ENCODE peak calls at places on chromosomes 12 and 14, in five cellular contexts. One of them, this sample, is unnamed.

GRCh38 chr12:52426034-52426433 is 8.1 kb downstream of the KRT75 start:
- DNase-seq in breast epithelium: no peak
- DNase-seq in transverse colon: no peak
- DNase-seq in cardiac muscle cell: no peak
- DNase-seq in aorta: no peak
- DNase-seq in this sample: no peak

GRCh38 chr14:74062809-74063150 is 21.5 kb downstream of the ALDH6A1 start:
- DNase-seq in breast epithelium: no peak
- DNase-seq in transverse colon: no peak
- DNase-seq in cardiac muscle cell: no peak
- DNase-seq in aorta: no peak
- DNase-seq in this sample: peak; percentile 61

GRCh38 chr12:66052988-66053615 is 77.4 kb downstream of the LLPH start:
- DNase-seq in breast epithelium: no peak
- DNase-seq in transverse colon: no peak
- DNase-seq in cardiac muscle cell: no peak
- DNase-seq in aorta: no peak
- DNase-seq in this sample: no peak

GRCh38 chr12:108315486-108316105 is 23.5 kb downstream of the CMKLR1 start:
- DNase-seq in breast epithelium: no peak
- DNase-seq in transverse colon: no peak
- DNase-seq in cardiac muscle cell: no peak
- DNase-seq in aorta: no peak
- DNase-seq in this sample: no peak

GRCh38 chr14:91354979-91355685 is 62.5 kb downstream of the CCDC88C start:
- DNase-seq in breast epithelium: no peak
- DNase-seq in transverse colon: peak; percentile 53
- DNase-seq in cardiac muscle cell: no peak
- DNase-seq in aorta: peak; percentile 47
- DNase-seq in this sample: no peak

GRCh38 chr12:119666226-119666808 is 1.6 kb upstream of the PRKAB1 start:
- DNase-seq in breast epithelium: no peak
- DNase-seq in transverse colon: no peak
- DNase-seq in cardiac muscle cell: no peak
- DNase-seq in aorta: no peak
- DNase-seq in this sample: no peak

GRCh38 chr12:106861984-106862894 is 87.8 kb downstream of the RIC8B start:
- DNase-seq in breast epithelium: no peak
- DNase-seq in transverse colon: no peak
- DNase-seq in cardiac muscle cell: no peak
- DNase-seq in aorta: no peak
- DNase-seq in this sample: no peak

GRCh38 chr14:101202627-101203404 is 299.3 kb upstream of the RTL1 start:
- DNase-seq in breast epithelium: peak; percentile 45
- DNase-seq in transverse colon: no peak
- DNase-seq in cardiac muscle cell: no peak
- DNase-seq in aorta: no peak
- DNase-seq in this sample: peak; percentile 15

GRCh38 chr12:39145175-39145999 is 240.0 kb upstream of the CPNE8 start:
- DNase-seq in breast epithelium: no peak
- DNase-seq in transverse colon: peak; percentile 73
- DNase-seq in cardiac muscle cell: peak; percentile 5
- DNase-seq in aorta: no peak
- DNase-seq in this sample: peak; percentile 30

GRCh38 chr12:110689601-110690430 is 901 bp upstream of the HVCN1 start:
- DNase-seq in breast epithelium: no peak
- DNase-seq in transverse colon: peak; percentile 51
- DNase-seq in cardiac muscle cell: no peak
- DNase-seq in aorta: peak; percentile 64
- DNase-seq in this sample: peak; percentile 39

GRCh38 chr14:55136241-55136640 is 7.2 kb downstream of the LGALS3 start:
- DNase-seq in breast epithelium: no peak
- DNase-seq in transverse colon: no peak
- DNase-seq in cardiac muscle cell: no peak
- DNase-seq in aorta: no peak
- DNase-seq in this sample: no peak

GRCh38 chr12:121719926-121720414 is 7.4 kb downstream of the TMEM120B start:
- DNase-seq in breast epithelium: no peak
- DNase-seq in transverse colon: no peak
- DNase-seq in cardiac muscle cell: no peak
- DNase-seq in aorta: no peak
- DNase-seq in this sample: no peak

GRCh38 chr12:4934651-4935050 is 24.9 kb downstream of the KCNA1 start:
- DNase-seq in breast epithelium: no peak
- DNase-seq in transverse colon: no peak
- DNase-seq in cardiac muscle cell: no peak
- DNase-seq in aorta: no peak
- DNase-seq in this sample: no peak

GRCh38 chr12:113073586-113073985 is 17.1 kb downstream of the DTX1 start:
- DNase-seq in breast epithelium: no peak
- DNase-seq in transverse colon: no peak
- DNase-seq in cardiac muscle cell: no peak
- DNase-seq in aorta: no peak
- DNase-seq in this sample: no peak
- H3K4me1 ChIP-seq in breast epithelium: no peaks in the 10 kb centered on the region
- H3K4me1 ChIP-seq in transverse colon: no peaks in the 10 kb centered on the region
- H3K4me1 ChIP-seq in cardiac muscle cell: no peaks in the 10 kb centered on the region
- H3K4me1 ChIP-seq in aorta: no peaks in the 10 kb centered on the region
- H3K4me1 ChIP-seq in this sample: peaks cover 10% of the 10 kb centered on the region

DNA sequence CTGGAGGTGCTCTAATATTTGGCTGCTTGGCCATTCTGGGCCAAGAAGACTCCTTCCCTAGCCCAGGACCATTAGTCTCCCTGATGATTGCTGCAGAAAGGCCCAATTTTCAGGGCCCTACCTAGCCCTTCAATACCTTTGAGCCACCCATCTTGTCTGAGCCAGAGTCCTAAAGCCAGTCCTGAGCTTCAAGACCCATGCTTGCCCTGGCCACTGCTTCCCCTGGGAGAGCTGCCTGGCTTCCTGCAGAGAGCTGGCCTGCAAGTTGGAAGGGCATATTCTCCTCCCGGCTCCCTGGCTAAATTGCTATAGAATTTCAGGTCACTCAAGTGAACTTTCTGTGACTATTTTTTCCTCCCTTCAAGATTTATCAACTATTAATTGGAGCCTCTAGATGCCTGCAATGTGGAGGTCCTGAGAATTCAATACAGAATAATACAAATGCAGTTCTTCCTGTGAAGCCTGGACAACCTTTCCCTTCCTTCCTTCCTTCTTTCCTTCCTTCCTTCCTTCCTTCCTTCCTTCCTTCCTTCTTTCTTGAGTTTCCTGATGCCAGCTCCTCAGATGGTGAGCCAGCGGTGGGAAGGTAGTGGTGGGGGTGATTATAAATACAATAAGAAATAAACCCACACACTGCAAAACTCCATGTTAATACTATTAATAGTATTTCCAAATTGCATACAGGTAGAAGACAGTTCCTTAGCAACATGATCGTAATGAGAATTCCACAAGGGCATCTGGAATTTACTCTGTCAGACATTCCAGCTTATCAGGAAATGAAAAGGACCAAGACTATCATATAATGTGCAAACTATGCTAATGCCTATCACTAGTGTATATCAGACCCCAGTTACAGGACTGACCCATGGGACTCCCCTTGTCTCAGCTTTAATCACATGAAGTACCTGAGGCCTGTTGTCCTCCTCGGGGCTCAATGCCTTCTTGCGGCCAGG is 108.1 kb downstream of the ZFP36L1 start:
- DNase-seq in breast epithelium: no peak
- DNase-seq in transverse colon: no peak
- DNase-seq in cardiac muscle cell: no peak
- DNase-seq in aorta: no peak
- DNase-seq in this sample: no peak
- H3K4me1 ChIP-seq in breast epithelium: no peaks in the 10 kb centered on the region
- H3K4me1 ChIP-seq in transverse colon: peaks cover 12% of the 10 kb centered on the region
- H3K4me1 ChIP-seq in cardiac muscle cell: peaks cover 48% of the 10 kb centered on the region
- H3K4me1 ChIP-seq in aorta: peaks cover 13% of the 10 kb centered on the region
- H3K4me1 ChIP-seq in this sample: peaks cover 38% of the 10 kb centered on the region

GRCh38 chr14:68333265-68333664 is 459.6 kb downstream of the ZFP36L1 start:
- DNase-seq in breast epithelium: no peak
- DNase-seq in transverse colon: no peak
- DNase-seq in cardiac muscle cell: no peak
- DNase-seq in aorta: no peak
- DNase-seq in this sample: no peak

GRCh38 chr14:68325267-68325807 is 467.5 kb downstream of the ZFP36L1 start:
- DNase-seq in breast epithelium: no peak
- DNase-seq in transverse colon: no peak
- DNase-seq in cardiac muscle cell: no peak
- DNase-seq in aorta: no peak
- DNase-seq in this sample: no peak

GRCh38 chr14:68327231-68327630 is 465.6 kb downstream of the ZFP36L1 start:
- DNase-seq in breast epithelium: no peak
- DNase-seq in transverse colon: no peak
- DNase-seq in cardiac muscle cell: no peak
- DNase-seq in aorta: no peak
- DNase-seq in this sample: no peak

GRCh38 chr14:68332011-68332410 is 460.9 kb downstream of the ZFP36L1 start:
- DNase-seq in breast epithelium: no peak
- DNase-seq in transverse colon: no peak
- DNase-seq in cardiac muscle cell: no peak
- DNase-seq in aorta: no peak
- DNase-seq in this sample: no peak

GRCh38 chr14:68328509-68328908 is 464.4 kb downstream of the ZFP36L1 start:
- DNase-seq in breast epithelium: no peak
- DNase-seq in transverse colon: no peak
- DNase-seq in cardiac muscle cell: no peak
- DNase-seq in aorta: no peak
- DNase-seq in this sample: no peak
- H3K4me1 ChIP-seq in breast epithelium: no peaks in the 10 kb centered on the region
- H3K4me1 ChIP-seq in transverse colon: no peaks in the 10 kb centered on the region
- H3K4me1 ChIP-seq in cardiac muscle cell: peaks cover 7% of the 10 kb centered on the region
- H3K4me1 ChIP-seq in aorta: no peaks in the 10 kb centered on the region
- H3K4me1 ChIP-seq in this sample: peaks cover 7% of the 10 kb centered on the region

DNA sequence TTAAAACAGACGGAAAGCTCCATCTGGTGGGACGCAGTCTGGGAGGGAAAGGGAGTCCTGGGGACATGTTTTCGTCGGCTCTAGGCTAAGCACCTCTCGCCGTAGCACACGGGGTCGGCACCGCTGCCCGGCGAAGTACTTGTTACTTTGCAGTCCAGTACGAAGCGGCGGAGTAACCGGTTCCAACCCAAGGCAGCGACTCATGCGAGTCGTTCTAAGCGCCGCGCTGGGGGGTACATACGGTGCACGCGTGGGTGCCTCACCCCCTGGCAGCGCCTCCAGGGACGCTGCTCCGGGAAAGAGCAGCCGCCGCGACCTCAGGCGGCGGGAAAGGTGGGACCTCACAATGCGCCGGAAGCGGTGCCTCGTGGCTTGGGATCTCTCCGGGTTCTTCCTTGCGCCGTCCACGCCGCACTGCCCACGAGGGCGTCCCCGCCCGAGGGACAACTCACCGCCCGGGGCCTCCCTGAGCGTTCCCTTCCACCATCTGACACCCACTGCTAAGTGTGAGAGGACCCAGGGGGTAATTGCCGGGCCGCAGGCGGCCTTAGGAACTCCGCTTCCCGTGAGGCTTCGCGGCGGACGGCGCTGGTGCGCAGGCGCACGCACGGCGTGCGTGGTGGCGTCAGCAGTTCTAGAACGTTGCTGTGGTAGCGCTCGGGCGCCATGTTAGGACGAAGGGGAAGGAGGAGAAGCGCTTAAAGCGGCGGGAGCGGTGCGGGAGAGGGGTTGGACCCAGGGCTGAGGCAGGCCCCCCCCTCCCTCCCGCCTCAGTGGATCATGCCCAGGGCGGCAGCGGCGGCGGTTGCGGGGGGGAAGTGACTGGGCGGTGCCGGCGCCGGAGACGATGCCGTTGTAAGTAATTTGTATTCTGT is at the start of gene PAPOLA:
- DNase-seq in breast epithelium: peak; percentile 92
- DNase-seq in transverse colon: peak; percentile 96
- DNase-seq in cardiac muscle cell: peak; percentile 96
- DNase-seq in aorta: peak; percentile 96
- DNase-seq in this sample: peak; percentile 96
- H3K4me1 ChIP-seq in breast epithelium: no peaks in the 10 kb centered on the region
- H3K4me1 ChIP-seq in transverse colon: peaks cover 16% of the 10 kb centered on the region
- H3K4me1 ChIP-seq in cardiac muscle cell: peaks cover 14% of the 10 kb centered on the region
- H3K4me1 ChIP-seq in aorta: peaks cover 3% of the 10 kb centered on the region
- H3K4me1 ChIP-seq in this sample: peaks cover 27% of the 10 kb centered on the region

DNA sequence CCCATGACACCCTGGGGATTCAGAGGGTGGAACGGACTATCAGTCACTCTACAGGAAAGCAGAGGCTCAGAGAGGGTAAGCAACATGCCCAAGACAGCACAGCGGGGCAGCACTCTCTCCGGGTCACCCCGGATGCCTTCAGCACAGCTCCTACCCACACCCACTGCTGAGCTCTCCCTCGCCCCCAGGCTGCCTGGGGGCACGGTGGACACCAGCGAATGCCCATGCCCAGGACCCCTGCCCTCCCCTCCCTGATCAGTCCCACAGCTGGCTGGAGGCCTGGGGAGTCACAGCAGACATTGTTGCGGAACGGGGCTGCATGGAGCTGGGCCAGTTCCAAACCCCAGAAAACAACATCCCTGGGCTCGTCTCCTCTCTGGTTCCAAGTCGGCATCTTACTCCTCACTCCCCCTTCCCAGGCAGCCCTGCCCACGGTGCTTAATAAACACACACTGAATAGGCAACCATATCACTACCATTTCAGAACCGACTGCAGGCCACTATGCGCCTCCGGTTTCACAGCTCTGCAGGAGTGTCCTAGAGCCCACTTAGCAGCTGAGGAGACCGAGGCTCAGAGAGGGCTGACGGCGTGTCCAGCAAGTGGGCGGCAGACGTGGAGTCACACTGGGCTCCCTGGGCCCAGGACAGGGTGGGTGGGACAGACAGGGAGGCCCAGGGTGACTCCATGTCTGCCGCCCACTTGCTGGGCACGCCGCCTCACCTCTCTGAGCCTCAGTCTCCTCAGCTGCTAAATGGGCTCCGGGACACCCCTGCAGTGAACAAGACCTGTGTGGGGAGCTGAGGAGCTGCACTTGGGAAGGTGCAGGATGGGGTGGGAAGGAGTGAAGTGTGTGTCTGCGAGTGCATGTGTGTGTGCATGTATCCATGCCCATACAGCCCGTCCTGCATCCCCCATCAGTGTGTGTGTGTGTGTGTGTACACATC is 27.0 kb downstream of the CCDC85C start:
- DNase-seq in breast epithelium: no peak
- DNase-seq in transverse colon: no peak
- DNase-seq in cardiac muscle cell: no peak
- DNase-seq in aorta: no peak
- DNase-seq in this sample: no peak
- H3K4me1 ChIP-seq in breast epithelium: peaks cover 14% of the 10 kb centered on the region
- H3K4me1 ChIP-seq in transverse colon: peaks cover 80% of the 10 kb centered on the region
- H3K4me1 ChIP-seq in cardiac muscle cell: peaks cover 79% of the 10 kb centered on the region
- H3K4me1 ChIP-seq in aorta: no peaks in the 10 kb centered on the region
- H3K4me1 ChIP-seq in this sample: peaks cover 92% of the 10 kb centered on the region